ENCODE peak calls at places on chromosomes 7 and 10, in five cellular contexts. One of them, this sample, is unnamed.

GRCh38 chr7:99505324-99505662 is 831 bp downstream of the ZKSCAN5 start:
- DNase-seq in A549: no peak
- DNase-seq in brain microvascular endothelial cell: no peak
- DNase-seq in heart left ventricle: no peak
- DNase-seq in kidney epithelial cell: no peak
- DNase-seq in this sample: no peak

GRCh38 chr7:25255603-25256320 is 27.5 kb upstream of the NPVF start:
- DNase-seq in brain microvascular endothelial cell: no peak
- DNase-seq in heart left ventricle: no peak
- DNase-seq in kidney epithelial cell: no peak
- DNase-seq in A549: no peak
- DNase-seq in this sample: no peak

GRCh38 chr7:113199841-113200240 is 81.5 kb upstream of the SMIM30 start:
- DNase-seq in brain microvascular endothelial cell: peak; percentile 78
- DNase-seq in heart left ventricle: no peak
- DNase-seq in kidney epithelial cell: no peak
- DNase-seq in A549: no peak
- DNase-seq in this sample: peak; percentile 52

GRCh38 chr7:158676171-158676840 is 28.3 kb downstream of the NCAPG2 start:
- DNase-seq in brain microvascular endothelial cell: peak; percentile 39
- DNase-seq in kidney epithelial cell: no peak
- DNase-seq in A549: no peak
- DNase-seq in heart left ventricle: no peak
- DNase-seq in this sample: no peak

GRCh38 chr7:138407792-138408191 is 52.3 kb upstream of the TRIM24 start:
- DNase-seq in heart left ventricle: no peak
- DNase-seq in kidney epithelial cell: no peak
- DNase-seq in brain microvascular endothelial cell: no peak
- DNase-seq in A549: no peak
- DNase-seq in this sample: no peak

GRCh38 chr10:90919683-90920574 is 958 bp downstream of the ANKRD1 start:
- DNase-seq in A549: no peak
- DNase-seq in brain microvascular endothelial cell: no peak
- DNase-seq in heart left ventricle: no peak
- DNase-seq in kidney epithelial cell: no peak
- DNase-seq in this sample: no peak

GRCh38 chr7:70694909-70695803 is 436.8 kb upstream of the GALNT17 start:
- DNase-seq in heart left ventricle: peak; percentile 27
- DNase-seq in A549: no peak
- DNase-seq in brain microvascular endothelial cell: peak; percentile 11
- DNase-seq in kidney epithelial cell: no peak
- DNase-seq in this sample: no peak

GRCh38 chr10:70903262-70903921 is 15.0 kb upstream of the PCBD1 start:
- DNase-seq in heart left ventricle: peak; percentile 79
- DNase-seq in kidney epithelial cell: no peak
- DNase-seq in A549: peak; percentile 62
- DNase-seq in brain microvascular endothelial cell: peak; percentile 25
- DNase-seq in this sample: peak; percentile 20

GRCh38 chr10:12417341-12417740 is 68.0 kb downstream of the CAMK1D start:
- DNase-seq in heart left ventricle: no peak
- DNase-seq in A549: no peak
- DNase-seq in brain microvascular endothelial cell: no peak
- DNase-seq in kidney epithelial cell: no peak
- DNase-seq in this sample: no peak

GRCh38 chr10:12418000-12418399 is 68.7 kb downstream of the CAMK1D start:
- DNase-seq in heart left ventricle: peak; percentile 76
- DNase-seq in brain microvascular endothelial cell: no peak
- DNase-seq in A549: no peak
- DNase-seq in kidney epithelial cell: no peak
- DNase-seq in this sample: no peak

GRCh38 chr10:12420530-12421117 is 71.3 kb downstream of the CAMK1D start:
- DNase-seq in A549: no peak
- DNase-seq in kidney epithelial cell: no peak
- DNase-seq in heart left ventricle: no peak
- DNase-seq in brain microvascular endothelial cell: no peak
- DNase-seq in this sample: no peak

GRCh38 chr10:12418725-12419278 is 69.5 kb downstream of the CAMK1D start:
- DNase-seq in brain microvascular endothelial cell: no peak
- DNase-seq in heart left ventricle: no peak
- DNase-seq in kidney epithelial cell: no peak
- DNase-seq in A549: no peak
- DNase-seq in this sample: no peak

DNA sequence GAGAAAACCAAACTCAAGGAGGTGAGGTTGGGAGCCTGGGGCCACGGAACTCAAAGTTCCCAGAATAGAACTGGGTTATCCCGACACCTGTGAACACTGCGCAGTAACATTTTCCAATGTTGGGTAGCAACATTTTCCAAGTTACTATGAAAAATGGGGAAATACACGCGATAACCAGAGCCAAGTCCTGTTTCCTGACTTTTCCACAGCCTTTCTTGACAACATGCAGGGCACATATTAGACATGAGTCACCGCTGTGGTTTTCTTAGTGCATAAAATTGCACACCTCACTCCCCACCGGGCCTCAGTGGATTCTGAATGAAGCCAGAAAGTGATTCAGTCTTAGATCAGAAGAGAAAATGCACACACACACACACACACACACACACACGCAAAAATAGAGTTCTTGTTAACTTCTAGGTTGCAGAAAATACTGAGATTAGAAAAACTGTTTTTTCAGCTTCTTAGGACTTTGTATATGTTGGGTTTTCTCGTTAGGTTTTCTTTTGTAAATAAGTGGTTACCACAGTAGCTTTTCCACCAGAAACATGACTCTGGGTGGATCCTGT is 70.0 kb downstream of the CAMK1D start:
- DNase-seq in A549: no peak
- DNase-seq in kidney epithelial cell: peak; percentile 96
- DNase-seq in heart left ventricle: peak; percentile 50
- DNase-seq in brain microvascular endothelial cell: peak; percentile 98
- DNase-seq in this sample: peak; percentile 99
- H3K4me3 ChIP-seq in A549: no peak overlapping the region
- H3K4me3 ChIP-seq in kidney epithelial cell: no peak overlapping the region
- H3K4me3 ChIP-seq in heart left ventricle: no peak overlapping the region
- H3K4me3 ChIP-seq in brain microvascular endothelial cell: no peak overlapping the region
- H3K4me3 ChIP-seq in this sample: no peak overlapping the region

GRCh38 chr10:114877301-114877644 is 55.7 kb downstream of the FHIP2A start:
- DNase-seq in heart left ventricle: no peak
- DNase-seq in brain microvascular endothelial cell: no peak
- DNase-seq in kidney epithelial cell: no peak
- DNase-seq in A549: no peak
- DNase-seq in this sample: no peak
- TF ChIP-seq CTCF in heart left ventricle: no peak
- TF ChIP-seq CTCF in brain microvascular endothelial cell: no peak
- TF ChIP-seq CTCF in kidney epithelial cell: no peak
- TF ChIP-seq CTCF in A549: no peak
- TF ChIP-seq CTCF in this sample: no peak

DNA sequence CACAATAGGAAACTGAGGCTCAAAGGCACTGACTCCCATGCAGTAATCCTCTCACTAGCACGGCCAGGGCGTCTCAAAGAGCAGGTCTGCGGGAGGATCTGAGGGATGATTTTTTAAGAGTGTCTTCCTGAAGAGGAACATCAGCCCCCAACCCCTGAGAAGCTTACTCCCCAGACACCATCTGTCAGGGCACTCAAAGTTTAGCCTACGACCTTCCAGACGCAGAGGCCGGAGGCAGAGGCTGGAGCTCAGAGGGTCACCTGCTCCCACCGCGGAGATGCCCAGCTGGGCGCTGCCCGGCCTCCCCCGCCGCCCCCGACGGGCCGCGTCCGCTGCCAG is 1.7 kb downstream of the ZNF777 start:
- DNase-seq in A549: peak; percentile 16
- DNase-seq in brain microvascular endothelial cell: no peak
- DNase-seq in heart left ventricle: no peak
- DNase-seq in kidney epithelial cell: no peak
- DNase-seq in this sample: no peak
- H3K4me3 ChIP-seq in A549: peak overlapping the region; percentile 64
- H3K4me3 ChIP-seq in brain microvascular endothelial cell: peak overlapping the region; percentile 62
- H3K4me3 ChIP-seq in heart left ventricle: peak overlapping the region; percentile 51
- H3K4me3 ChIP-seq in kidney epithelial cell: peak overlapping the region; percentile 70
- H3K4me3 ChIP-seq in this sample: peak overlapping the region; percentile 50

GRCh38 chr10:49417311-49418052 is 21.6 kb upstream of the DRGX start:
- DNase-seq in A549: no peak
- DNase-seq in brain microvascular endothelial cell: no peak
- DNase-seq in kidney epithelial cell: no peak
- DNase-seq in heart left ventricle: no peak
- DNase-seq in this sample: no peak

GRCh38 chr10:49415846-49416245 is 20.0 kb upstream of the DRGX start:
- DNase-seq in brain microvascular endothelial cell: no peak
- DNase-seq in heart left ventricle: no peak
- DNase-seq in kidney epithelial cell: no peak
- DNase-seq in A549: no peak
- DNase-seq in this sample: no peak

GRCh38 chr10:49419005-49419404 is 23.1 kb upstream of the DRGX start:
- DNase-seq in kidney epithelial cell: peak; percentile 18
- DNase-seq in brain microvascular endothelial cell: no peak
- DNase-seq in heart left ventricle: no peak
- DNase-seq in A549: no peak
- DNase-seq in this sample: no peak

GRCh38 chr10:49418053-49418326 is 22.1 kb upstream of the DRGX start:
- DNase-seq in kidney epithelial cell: no peak
- DNase-seq in brain microvascular endothelial cell: no peak
- DNase-seq in A549: no peak
- DNase-seq in heart left ventricle: no peak
- DNase-seq in this sample: no peak

DNA sequence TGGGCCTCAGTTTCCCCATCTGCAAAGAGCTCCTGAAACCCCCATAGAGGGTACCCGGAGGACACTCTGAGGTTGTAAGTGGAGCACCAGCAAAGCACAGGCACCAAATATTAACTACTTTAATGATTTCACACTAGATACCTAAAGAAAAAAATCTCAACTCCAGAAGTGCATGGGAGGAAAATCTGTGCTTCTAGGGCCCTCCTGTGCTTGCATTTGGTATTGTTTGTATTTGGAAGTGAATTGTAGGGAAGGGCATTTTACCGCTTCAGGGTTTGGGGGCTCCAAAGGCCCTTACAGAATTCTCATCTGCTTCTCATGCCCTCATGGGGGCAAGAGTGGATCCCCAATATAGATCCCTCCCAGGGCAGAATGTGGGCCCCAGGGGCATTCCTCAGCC is 22.4 kb upstream of the DRGX start:
- DNase-seq in heart left ventricle: no peak
- DNase-seq in A549: no peak
- DNase-seq in brain microvascular endothelial cell: no peak
- DNase-seq in kidney epithelial cell: no peak
- DNase-seq in this sample: no peak
- TF ChIP-seq CTCF in heart left ventricle: no peak
- TF ChIP-seq CTCF in A549: no peak
- TF ChIP-seq CTCF in brain microvascular endothelial cell: peak; percentile 15
- TF ChIP-seq CTCF in kidney epithelial cell: no peak
- TF ChIP-seq CTCF in this sample: no peak

GRCh38 chr7:2632717-2633537 is 1.1 kb downstream of the TTYH3 start:
- DNase-seq in A549: peak; percentile 57
- DNase-seq in kidney epithelial cell: no peak
- DNase-seq in heart left ventricle: peak; percentile 80
- DNase-seq in brain microvascular endothelial cell: peak; percentile 62
- DNase-seq in this sample: no peak
- H3K4me3 ChIP-seq in A549: peak overlapping the region; percentile 89
- H3K4me3 ChIP-seq in kidney epithelial cell: peak overlapping the region; percentile 99
- H3K4me3 ChIP-seq in heart left ventricle: peak overlapping the region; percentile 70
- H3K4me3 ChIP-seq in brain microvascular endothelial cell: peak overlapping the region; percentile 89
- H3K4me3 ChIP-seq in this sample: peak overlapping the region; percentile 90

DNA sequence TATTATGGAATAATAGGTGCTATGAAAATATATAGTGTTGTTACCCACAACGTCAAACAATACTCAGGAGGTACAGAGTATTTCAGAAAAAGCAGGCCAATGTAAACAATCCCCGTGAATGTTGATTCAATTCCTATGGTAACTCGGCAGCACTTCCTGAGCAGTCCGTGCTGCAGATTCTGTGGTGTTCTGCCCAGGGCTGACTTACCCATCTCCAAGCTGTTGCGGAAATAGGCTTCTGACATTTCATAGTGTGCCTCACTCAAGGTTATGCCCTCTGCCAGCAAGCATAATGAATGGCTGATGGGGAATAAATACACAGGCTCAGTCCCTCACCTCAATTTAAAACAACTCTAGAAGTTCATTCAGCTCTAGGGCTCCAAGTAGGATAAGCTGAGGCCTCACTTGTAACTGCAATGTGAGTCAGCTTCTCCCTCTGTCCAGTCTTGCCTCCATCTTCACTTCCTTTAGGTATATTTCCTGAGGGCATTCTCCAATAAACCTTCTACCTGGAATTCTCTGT is 177.6 kb downstream of the GNAI1 start:
- DNase-seq in brain microvascular endothelial cell: peak; percentile 95
- DNase-seq in kidney epithelial cell: peak; percentile 31
- DNase-seq in heart left ventricle: no peak
- DNase-seq in A549: peak; percentile 4
- DNase-seq in this sample: peak; percentile 54
- TF ChIP-seq CTCF in brain microvascular endothelial cell: no peak
- TF ChIP-seq CTCF in kidney epithelial cell: no peak
- TF ChIP-seq CTCF in heart left ventricle: no peak
- TF ChIP-seq CTCF in A549: no peak
- TF ChIP-seq CTCF in this sample: no peak

GRCh38 chr7:74293577-74293908 is 4.3 kb downstream of the CLIP2 start:
- DNase-seq in A549: no peak
- DNase-seq in heart left ventricle: no peak
- DNase-seq in kidney epithelial cell: no peak
- DNase-seq in brain microvascular endothelial cell: no peak
- DNase-seq in this sample: no peak
- H3K4me3 ChIP-seq in A549: no peak overlapping the region
- H3K4me3 ChIP-seq in heart left ventricle: no peak overlapping the region
- H3K4me3 ChIP-seq in kidney epithelial cell: no peak overlapping the region
- H3K4me3 ChIP-seq in brain microvascular endothelial cell: no peak overlapping the region
- H3K4me3 ChIP-seq in this sample: no peak overlapping the region

GRCh38 chr10:132806126-132807061 is 20.4 kb upstream of the NKX6-2 start:
- DNase-seq in A549: no peak
- DNase-seq in kidney epithelial cell: no peak
- DNase-seq in brain microvascular endothelial cell: no peak
- DNase-seq in heart left ventricle: no peak
- DNase-seq in this sample: no peak

GRCh38 chr10:132808568-132809236 is 22.8 kb upstream of the NKX6-2 start:
- DNase-seq in heart left ventricle: no peak
- DNase-seq in A549: no peak
- DNase-seq in kidney epithelial cell: no peak
- DNase-seq in brain microvascular endothelial cell: no peak
- DNase-seq in this sample: no peak

GRCh38 chr10:132809237-132810140 is 23.5 kb upstream of the NKX6-2 start:
- DNase-seq in heart left ventricle: no peak
- DNase-seq in kidney epithelial cell: no peak
- DNase-seq in brain microvascular endothelial cell: no peak
- DNase-seq in A549: no peak
- DNase-seq in this sample: no peak

GRCh38 chr10:132807621-132808049 is 21.7 kb upstream of the NKX6-2 start:
- DNase-seq in kidney epithelial cell: no peak
- DNase-seq in brain microvascular endothelial cell: no peak
- DNase-seq in A549: no peak
- DNase-seq in heart left ventricle: no peak
- DNase-seq in this sample: no peak

DNA sequence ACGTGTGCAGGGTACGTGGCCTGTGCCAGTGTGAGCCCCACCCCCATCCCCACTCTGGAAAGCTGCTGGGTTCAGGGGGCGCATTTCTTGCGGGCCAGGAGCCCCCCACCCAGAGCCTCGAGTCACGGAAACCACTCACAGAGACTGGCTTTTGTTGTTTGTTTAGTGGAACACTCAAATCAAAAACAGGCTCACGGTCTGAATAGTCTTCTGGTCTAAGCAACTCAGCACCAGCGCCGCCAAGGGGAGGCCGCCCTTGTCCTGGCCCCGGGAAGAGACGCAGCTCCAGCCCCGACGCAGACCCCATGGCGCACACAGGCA is 22.3 kb upstream of the NKX6-2 start:
- DNase-seq in brain microvascular endothelial cell: no peak
- DNase-seq in A549: no peak
- DNase-seq in kidney epithelial cell: no peak
- DNase-seq in heart left ventricle: no peak
- DNase-seq in this sample: no peak
- TF ChIP-seq CTCF in brain microvascular endothelial cell: no peak
- TF ChIP-seq CTCF in A549: no peak
- TF ChIP-seq CTCF in kidney epithelial cell: no peak
- TF ChIP-seq CTCF in heart left ventricle: no peak
- TF ChIP-seq CTCF in this sample: no peak

This sample was measured in astrocyte of the cerebellum.